ENCODE peak calls at places on chromosomes 6 and 20, in ten cellular contexts. M is transverse colon, Z is HepG2, Q is HCT116, H is stomach, E is spleen, P is H1, B is GM23338, F is prostate gland, L is HL-60. S is an unnamed sample.

GRCh38 chr6:28597217-28597835 is 71.6 kb downstream of the GPX5 start:
- DNase-seq in M (no peak), Z (peak; percentile 46), Q (peak; percentile 83), H (no peak), E (no peak), P (no peak), B (peak; percentile 69), F (no peak), L (no peak), S (no peak)

GRCh38 chr6:33215761-33216649 is 7.7 kb downstream of the RING1 start:
- DNase-seq in M (no peak), Z (no peak), Q (no peak), H (no peak), E (no peak), P (no peak), B (no peak), F (no peak), L (no peak), S (no peak)

GRCh38 chr20:52190437-52191131 is 995 bp downstream of the ZFP64 start:
- DNase-seq in M (peak; percentile 68), Z (peak; percentile 57), Q (peak; percentile 6), H (peak; percentile 34), E (no peak), P (no peak), B (peak; percentile 28), F (peak; percentile 19), L (peak; percentile 8), S (peak; percentile 53)

GRCh38 chr6:83592770-83593394 is 80.5 kb downstream of the PRSS35 start:
- DNase-seq in M (no peak), Z (peak; percentile 41), Q (peak; percentile 26), H (no peak), E (no peak), P (peak; percentile 5), B (peak; percentile 77), F (no peak), L (no peak), S (peak; percentile 8)

GRCh38 chr20:19265646-19266374 is 53.4 kb downstream of the SLC24A3 start:
- DNase-seq in M (no peak), Z (peak; percentile 10), Q (no peak), H (no peak), E (no peak), P (peak; percentile 27), B (peak; percentile 81), F (no peak), L (no peak), S (no peak)

GRCh38 chr6:68777956-68778355 is 142.9 kb downstream of the ADGRB3 start:
- DNase-seq in M (no peak), Z (no peak), Q (no peak), H (no peak), E (no peak), P (no peak), B (no peak), F (no peak), L (no peak), S (no peak)

GRCh38 chr6:110490110-110490509 is 13.7 kb upstream of the SLC22A16 start:
- DNase-seq in M (no peak), Z (no peak), Q (no peak), H (no peak), E (no peak), P (no peak), B (no peak), F (no peak), L (no peak), S (no peak)

GRCh38 chr6:132096245-132096644 is 145.1 kb upstream of the CCN2 start:
- DNase-seq in M (no peak), Z (peak; percentile 15), Q (no peak), H (no peak), E (no peak), P (no peak), B (no peak), F (no peak), L (no peak), S (no peak)

GRCh38 chr6:138601128-138601527 is 101.8 kb upstream of the NHSL1 start:
- DNase-seq in M (no peak), Z (no peak), Q (no peak), H (no peak), E (no peak), P (no peak), B (no peak), F (no peak), L (no peak), S (no peak)

GRCh38 chr6:7615611-7616383 is 25.8 kb downstream of the SNRNP48 start:
- DNase-seq in M (peak; percentile 33), Z (peak; percentile 72), Q (peak; percentile 48), H (peak; percentile 38), E (no peak), P (no peak), B (peak; percentile 80), F (peak; percentile 48), L (no peak), S (peak; percentile 16)

GRCh38 chr20:42102000-42102399 is 483.8 kb upstream of the CHD6 start:
- DNase-seq in M (no peak), Z (no peak), Q (no peak), H (no peak), E (no peak), P (no peak), B (no peak), F (no peak), L (no peak), S (no peak)

GRCh38 chr20:42095221-42095620 is 477.0 kb upstream of the CHD6 start:
- DNase-seq in M (no peak), Z (no peak), Q (no peak), H (no peak), E (no peak), P (no peak), B (no peak), F (no peak), L (no peak), S (no peak)

GRCh38 chr20:42097741-42098140 is 479.6 kb upstream of the CHD6 start:
- DNase-seq in M (no peak), Z (no peak), Q (no peak), H (no peak), E (no peak), P (no peak), B (no peak), F (no peak), L (no peak), S (no peak)

GRCh38 chr20:42100137-42100704 is 482.0 kb upstream of the CHD6 start:
- DNase-seq in M (no peak), Z (no peak), Q (no peak), H (no peak), E (no peak), P (no peak), B (no peak), F (no peak), L (no peak), S (no peak)
- TF ChIP-seq POLR2AphosphoS5 in M (no peak), Z (no peak), Q (no peak), H (no peak), E (no peak), P (no peak), B (no peak), F (no peak), L (no peak), S (no peak)

DNA sequence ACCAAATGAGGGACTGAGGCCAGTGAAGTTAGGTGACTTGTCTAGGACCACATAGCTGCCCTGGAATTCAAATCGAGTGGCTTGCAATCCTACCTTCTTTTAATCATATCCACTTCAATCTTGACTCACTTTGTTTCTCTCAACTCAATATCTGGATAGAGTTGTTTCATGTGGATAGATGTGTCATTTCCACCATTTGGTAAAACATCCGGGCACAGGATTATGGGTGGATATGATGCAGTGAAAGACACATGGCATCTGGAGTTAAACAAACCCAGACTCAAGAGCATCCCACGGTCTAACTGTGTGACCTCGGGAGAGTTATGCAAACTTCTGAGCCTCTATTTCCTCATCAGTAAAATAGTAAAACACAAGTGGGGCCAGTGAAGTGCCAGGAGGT is 103.6 kb upstream of the CNKSR3 start:
- DNase-seq in M (no peak), Z (no peak), Q (no peak), H (no peak), E (no peak), P (no peak), B (no peak), F (no peak), L (no peak), S (no peak)
- TF ChIP-seq POLR2AphosphoS5 in M (no peak), Z (no peak), Q (no peak), H (no peak), E (no peak), P (no peak), B (no peak), F (no peak), L (no peak), S (no peak)

GRCh38 chr6:38367231-38367630 is 272.5 kb downstream of the BTBD9 start:
- DNase-seq in M (no peak), Z (no peak), Q (no peak), H (no peak), E (no peak), P (no peak), B (no peak), F (no peak), L (no peak), S (no peak)

GRCh38 chr6:38375341-38375740 is 264.4 kb downstream of the BTBD9 start:
- DNase-seq in M (no peak), Z (no peak), Q (no peak), H (no peak), E (no peak), P (no peak), B (no peak), F (no peak), L (no peak), S (no peak)

GRCh38 chr6:38371312-38371672 is 268.4 kb downstream of the BTBD9 start:
- DNase-seq in M (no peak), Z (no peak), Q (no peak), H (no peak), E (no peak), P (no peak), B (no peak), F (no peak), L (no peak), S (no peak)

GRCh38 chr6:38375937-38376336 is 263.8 kb downstream of the BTBD9 start:
- DNase-seq in M (no peak), Z (no peak), Q (no peak), H (no peak), E (no peak), P (no peak), B (no peak), F (no peak), L (no peak), S (no peak)

DNA sequence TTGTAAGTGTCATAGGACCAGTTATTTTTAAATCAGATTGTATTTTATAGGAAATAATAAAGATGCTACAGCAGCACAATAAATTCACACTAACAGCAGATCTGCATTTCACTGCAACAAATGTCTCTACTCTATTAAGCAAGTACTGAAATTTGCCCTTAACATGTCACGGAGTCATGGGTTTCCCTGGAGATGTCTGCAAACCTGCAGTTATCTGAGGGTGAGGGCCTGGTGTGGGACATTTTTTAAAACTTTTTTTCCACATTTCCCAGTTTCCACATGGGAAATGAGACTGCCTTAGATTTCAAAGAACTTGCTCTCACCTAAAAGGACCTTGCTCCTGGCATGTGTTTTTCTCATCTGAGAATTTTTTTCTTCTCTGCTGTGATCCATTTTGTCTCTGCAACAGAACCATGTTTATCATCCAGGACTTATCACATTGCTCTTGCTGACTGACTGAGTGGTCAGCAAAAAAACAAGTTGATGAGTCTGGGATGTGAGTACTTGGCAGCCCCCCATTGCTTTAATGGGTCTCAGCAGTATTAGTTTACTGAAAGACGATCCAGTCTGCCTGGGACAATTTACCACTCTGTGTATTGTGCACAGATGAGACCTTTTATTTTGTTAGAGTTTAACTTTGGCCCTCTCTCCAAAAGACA is 268.9 kb downstream of the BTBD9 start:
- DNase-seq in M (no peak), Z (no peak), Q (no peak), H (no peak), E (no peak), P (no peak), B (no peak), F (no peak), L (no peak), S (no peak)
- TF ChIP-seq POLR2AphosphoS5 in M (no peak), Z (no peak), Q (no peak), H (no peak), E (no peak), P (no peak), B (no peak), F (no peak), L (no peak), S (no peak)

GRCh38 chr6:36679043-36679821 is 718 bp downstream of the CDKN1A start:
- DNase-seq in M (peak; percentile 69), Z (peak; percentile 50), Q (no peak), H (peak; percentile 78), E (peak; percentile 87), P (no peak), B (peak; percentile 57), F (peak; percentile 50), L (no peak), S (no peak)
- TF ChIP-seq POLR2AphosphoS5 in M (no peak), Z (no peak), Q (peak; percentile 23), H (peak; percentile 71), E (peak; percentile 45), P (no peak), B (no peak), F (peak; percentile 18), L (no peak), S (peak; percentile 74)